ENCODE peak calls at places on chromosome 5, in four cellular contexts. V is foreskin keratinocyte, H is right atrium auricular region, W is NCI-H2081. S is an unnamed sample.

GRCh38 chr5:36569456-36569855 is 37.0 kb upstream of the SLC1A3 start:
- DNase-seq in W (no peak), H (no peak), V (no peak), S (no peak)

GRCh38 chr5:149284501-149284900 is 12.8 kb downstream of the AFAP1L1 start:
- DNase-seq in W (no peak), V (no peak), H (peak; percentile 79), S (no peak)

GRCh38 chr5:157184117-157184516 is 3.5 kb downstream of the ITK start:
- DNase-seq in W (no peak), H (peak; percentile 13), V (no peak), S (no peak)

GRCh38 chr5:73654171-73654811 is 28.3 kb downstream of the ARHGEF28 start:
- DNase-seq in H (no peak), V (peak; percentile 100), W (no peak), S (no peak)

GRCh38 chr5:115456539-115456938 is 88.0 kb downstream of the FEM1C start:
- DNase-seq in H (no peak), W (no peak), V (no peak), S (no peak)

GRCh38 chr5:31049933-31050704 is 143.4 kb upstream of the CDH6 start:
- DNase-seq in H (no peak), W (no peak), V (no peak), S (no peak)

GRCh38 chr5:148702019-148702596 is 47.8 kb upstream of the HTR4 start:
- DNase-seq in H (no peak), V (no peak), W (no peak), S (no peak)

GRCh38 chr5:160380041-160380440 is 9.6 kb upstream of the C1QTNF2 start:
- DNase-seq in W (no peak), H (no peak), V (no peak), S (no peak)

GRCh38 chr5:74643160-74643562 is 2.6 kb upstream of the ENC1 start:
- DNase-seq in W (no peak), H (no peak), V (peak; percentile 98), S (no peak)

GRCh38 chr5:104241051-104241450 is 678.5 kb upstream of the NUDT12 start:
- DNase-seq in W (no peak), H (peak; percentile 54), V (peak; percentile 33), S (no peak)

GRCh38 chr5:169152946-169153345 is 148.0 kb downstream of the SLIT3 start:
- DNase-seq in V (no peak), W (no peak), H (no peak), S (no peak)

GRCh38 chr5:90386099-90386710 is 23.4 kb downstream of the CETN3 start:
- DNase-seq in W (no peak), H (no peak), V (no peak), S (peak; percentile 26)

GRCh38 chr5:6475626-6476312 is 27.1 kb downstream of the UBE2QL1 start:
- DNase-seq in W (no peak), V (no peak), H (no peak), S (peak; percentile 88)

GRCh38 chr5:2399804-2400203 is 351.7 kb downstream of the IRX2 start:
- DNase-seq in V (no peak), W (no peak), H (peak; percentile 42), S (no peak)

GRCh38 chr5:141430332-141431113 is at the start of gene PCDHGA12:
- DNase-seq in W (no peak), V (peak; percentile 90), H (peak; percentile 73), S (no peak)

GRCh38 chr5:143205386-143205785 is 198.1 kb downstream of the NR3C1 start:
- DNase-seq in W (no peak), V (peak; percentile 99), H (no peak), S (no peak)

GRCh38 chr5:72248352-72249032 is 71.5 kb downstream of the MRPS27 start:
- DNase-seq in V (peak; percentile 59), H (peak; percentile 61), W (no peak), S (no peak)

GRCh38 chr5:42950466-42951168 is 89.5 kb downstream of the ANXA2R start:
- DNase-seq in H (peak; percentile 91), W (peak; percentile 23), V (peak; percentile 99), S (peak; percentile 70)

GRCh38 chr5:133201310-133201709 is 149.5 kb downstream of the HSPA4 start:
- DNase-seq in V (no peak), H (no peak), W (no peak), S (no peak)

GRCh38 chr5:34491251-34491620 is 164.9 kb upstream of the RAI14 start:
- DNase-seq in W (no peak), V (no peak), H (no peak), S (peak; percentile 27)

GRCh38 chr5:8601831-8602354 is 732.9 kb downstream of the MTRR start:
- DNase-seq in W (no peak), H (no peak), V (no peak), S (no peak)

GRCh38 chr5:52859619-52860018 is 71.9 kb downstream of the ITGA1 start:
- DNase-seq in H (no peak), W (no peak), V (peak; percentile 51), S (no peak)